ENCODE peak calls at places on chromosome 19, in nine cellular contexts. E is left ventricle myocardium inferior, M is suprapubic skin, V is fibroblast of lung, K is A673, I is adrenal gland, H is pancreas, Y is mesendoderm, U is AG04450. P is an unnamed sample. For H3K27me3, the result is how much of the 10 kb centered on the place peaks cover.

GRCh38 chr19:33215438-33216197 is 10.0 kb downstream of the SLC7A10 start:
- DNase-seq in E (no peak), M (no peak), V (no peak), K (no peak), I (no peak), H (peak), Y (no peak), U (no peak), P (no peak)

GRCh38 chr19:15813916-15814315 is 1.5 kb downstream of the OR10H1 start:
- DNase-seq in E (no peak), M (no peak), V (no peak), K (no peak), I (no peak), H (no peak), Y (no peak), U (no peak), P (no peak)

GRCh38 chr19:14428882-14429416 is 4.2 kb upstream of the PKN1 start:
- DNase-seq in E (no peak), M (no peak), V (no peak), K (no peak), I (no peak), H (no peak), Y (no peak), U (no peak), P (no peak)

GRCh38 chr19:29292146-29292545 is 79.2 kb upstream of the UQCRFS1 start:
- DNase-seq in E (no peak), M (no peak), V (no peak), K (no peak), I (no peak), H (no peak), Y (peak), U (no peak), P (no peak)

GRCh38 chr19:29491995-29492577 is 33.7 kb upstream of the VSTM2B start:
- DNase-seq in E (no peak), M (no peak), V (no peak), K (no peak), I (no peak), H (no peak), Y (no peak), U (no peak), P (no peak)

GRCh38 chr19:1237754-1238372 is at the start of gene CBARP:
- DNase-seq in E (peak), M (no peak), V (no peak), K (no peak), I (peak), H (no peak), Y (no peak), U (no peak), P (no peak)

GRCh38 chr19:43675269-43675879 is 5.4 kb upstream of the PLAUR start:
- DNase-seq in E (no peak), M (no peak), V (peak), K (no peak), I (no peak), H (no peak), Y (no peak), U (no peak), P (no peak)

GRCh38 chr19:35720163-35720524 is 2.3 kb downstream of the KMT2B start:
- DNase-seq in E (no peak), M (no peak), V (no peak), K (no peak), I (no peak), H (no peak), Y (no peak), U (no peak), P (no peak)

GRCh38 chr19:2584002-2584401 is 108.1 kb downstream of the GADD45B start:
- DNase-seq in E (no peak), M (no peak), V (no peak), K (no peak), I (no peak), H (no peak), Y (no peak), U (no peak), P (no peak)

GRCh38 chr19:43354305-43354627 is 780 bp downstream of the CD177 start:
- DNase-seq in E (no peak), M (no peak), V (no peak), K (no peak), I (no peak), H (no peak), Y (peak), U (no peak), P (no peak)

GRCh38 chr19:35436477-35437141 is 11.4 kb upstream of the FFAR2 start:
- DNase-seq in E (no peak), M (no peak), V (peak), K (peak), I (peak), H (no peak), Y (no peak), U (no peak), P (no peak)

GRCh38 chr19:18795540-18795939 is 4.4 kb upstream of the COMP start:
- DNase-seq in E (no peak), M (no peak), V (peak), K (no peak), I (no peak), H (no peak), Y (peak), U (no peak), P (no peak)

GRCh38 chr19:40392894-40393517 is 3.0 kb upstream of the HIPK4 start:
- DNase-seq in E (no peak), M (no peak), V (no peak), K (no peak), I (no peak), H (no peak), Y (no peak), U (no peak), P (no peak)

GRCh38 chr19:18603255-18603957 is 3.2 kb downstream of the CRLF1 start:
- DNase-seq in E (no peak), M (no peak), V (peak), K (no peak), I (no peak), H (no peak), Y (peak), U (no peak), P (no peak)

GRCh38 chr19:45769821-45770191 is 754 bp upstream of the SIX5 start:
- DNase-seq in E (no peak), M (peak), V (no peak), K (peak), I (peak), H (peak), Y (no peak), U (no peak), P (peak)

DNA sequence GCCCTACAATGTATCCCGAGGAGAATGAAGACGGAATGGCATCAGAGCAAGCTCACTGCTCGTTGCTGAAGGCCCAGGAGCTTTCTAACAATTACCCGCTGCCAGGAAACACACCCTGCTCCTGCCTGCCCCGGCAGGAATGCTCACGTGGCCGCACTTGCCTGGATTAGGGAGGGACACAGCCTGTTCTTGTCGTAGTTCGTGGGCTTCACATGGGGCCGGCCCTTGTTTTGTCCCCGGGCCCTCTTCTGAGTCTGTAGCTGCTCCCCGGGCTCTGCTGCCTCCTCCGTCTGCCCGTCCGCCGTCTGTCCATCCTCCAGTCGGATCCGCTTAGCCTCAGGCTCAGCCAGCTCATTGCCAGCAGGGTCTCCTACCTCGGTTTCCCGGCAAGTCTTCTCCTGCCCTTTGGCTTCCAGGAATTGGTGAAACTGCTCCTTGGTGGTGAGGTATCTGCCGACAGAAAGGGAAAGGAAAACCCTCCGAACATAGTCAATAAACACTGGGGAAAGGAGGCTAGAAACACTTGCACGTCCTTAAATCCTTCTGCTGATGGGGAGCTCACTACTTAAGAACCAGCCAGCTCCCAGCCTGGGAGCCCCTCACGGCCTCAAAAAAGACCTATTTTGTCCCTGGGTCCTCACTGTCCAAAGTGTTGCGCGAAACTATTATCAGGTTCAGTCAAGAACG is 934 bp downstream of the DUS3L start:
- DNase-seq in E (no peak), M (no peak), V (no peak), K (no peak), I (no peak), H (no peak), Y (no peak), U (no peak), P (no peak)
- H3K27me3 ChIP-seq in E (under half), M (under half), V (under half), K (under half), I (under half), H (under half), Y (under half), U (under half), P (under half)

GRCh38 chr19:8451377-8451776 is 6.6 kb downstream of the HNRNPM start:
- DNase-seq in E (no peak), M (no peak), V (no peak), K (no peak), I (no peak), H (no peak), Y (no peak), U (no peak), P (no peak)

GRCh38 chr19:8454218-8454617 is 9.4 kb downstream of the HNRNPM start:
- DNase-seq in E (no peak), M (no peak), V (no peak), K (no peak), I (no peak), H (no peak), Y (no peak), U (no peak), P (no peak)

GRCh38 chr19:8451885-8452284 is 7.1 kb downstream of the HNRNPM start:
- DNase-seq in E (no peak), M (no peak), V (peak), K (no peak), I (no peak), H (no peak), Y (peak), U (no peak), P (no peak)

GRCh38 chr19:8453616-8454015 is 8.8 kb downstream of the HNRNPM start:
- DNase-seq in E (no peak), M (no peak), V (no peak), K (no peak), I (no peak), H (no peak), Y (no peak), U (no peak), P (no peak)

GRCh38 chr19:8452446-8453123 is 7.8 kb downstream of the HNRNPM start:
- DNase-seq in E (no peak), M (no peak), V (no peak), K (no peak), I (no peak), H (no peak), Y (peak), U (no peak), P (no peak)
- H3K4me3 ChIP-seq in E (no peak), M (no peak), V (no peak), K (no peak), I (no peak), H (no peak), Y (no peak), U (no peak), P (no peak)

DNA sequence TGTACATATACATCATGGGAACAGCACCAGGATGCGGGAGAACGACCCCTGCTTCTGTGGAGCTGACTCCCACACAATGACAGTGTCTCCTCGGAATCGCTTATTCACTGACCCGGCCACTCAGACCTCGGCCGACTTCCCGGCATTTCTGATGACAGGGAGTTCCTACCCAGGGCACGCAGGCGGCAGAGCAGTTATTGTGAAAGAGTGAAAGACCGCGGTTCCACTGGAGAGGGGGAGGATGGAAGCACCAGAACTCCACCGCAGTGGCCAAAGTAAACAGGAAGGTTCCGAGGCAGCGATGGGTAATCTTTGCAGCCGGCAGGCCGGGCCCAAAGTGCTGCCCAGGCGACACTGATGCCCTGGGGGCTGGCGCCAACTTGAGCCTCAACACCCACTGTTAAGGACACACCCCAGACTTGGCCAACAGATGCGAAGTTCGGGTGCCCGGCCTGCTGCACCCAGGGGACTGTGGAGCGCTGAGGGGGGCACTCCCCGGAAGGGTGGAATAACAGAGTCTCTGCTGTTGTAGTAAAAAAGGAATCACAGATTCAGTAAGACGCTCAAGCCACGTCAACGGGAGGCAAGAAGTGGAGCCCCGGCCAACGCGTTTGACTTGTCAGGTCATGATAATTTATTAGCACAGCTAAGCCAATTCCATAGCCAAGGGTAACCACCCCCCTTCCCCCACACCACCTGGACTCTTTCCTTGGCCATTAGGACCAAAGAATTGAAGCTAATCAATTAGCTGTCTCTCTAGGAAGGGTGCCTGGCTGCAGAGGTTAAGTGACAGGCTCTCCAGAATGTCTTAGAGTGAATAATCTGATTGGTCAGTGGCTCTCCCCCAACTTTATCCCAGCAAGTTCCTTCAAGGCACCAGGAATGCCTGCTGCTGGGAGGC is 5.8 kb downstream of the MLLT1 start:
- DNase-seq in E (peak), M (peak), V (peak), K (no peak), I (peak), H (peak), Y (no peak), U (no peak), P (peak)
- H3K27ac ChIP-seq in E (peak), M (peak), V (peak), K (no peak), I (peak), H (peak), Y (no peak), U (peak), P (peak)

GRCh38 chr19:47848425-47848824 is 10.6 kb upstream of the TPRX2 start:
- DNase-seq in E (no peak), M (no peak), V (no peak), K (no peak), I (no peak), H (no peak), Y (no peak), U (no peak), P (no peak)

GRCh38 chr19:47839913-47840312 is 18.2 kb downstream of the CRX start:
- DNase-seq in E (no peak), M (no peak), V (no peak), K (no peak), I (no peak), H (no peak), Y (peak), U (no peak), P (no peak)

GRCh38 chr19:47839411-47839810 is 17.7 kb downstream of the CRX start:
- DNase-seq in E (no peak), M (no peak), V (no peak), K (no peak), I (no peak), H (no peak), Y (no peak), U (no peak), P (no peak)

DNA sequence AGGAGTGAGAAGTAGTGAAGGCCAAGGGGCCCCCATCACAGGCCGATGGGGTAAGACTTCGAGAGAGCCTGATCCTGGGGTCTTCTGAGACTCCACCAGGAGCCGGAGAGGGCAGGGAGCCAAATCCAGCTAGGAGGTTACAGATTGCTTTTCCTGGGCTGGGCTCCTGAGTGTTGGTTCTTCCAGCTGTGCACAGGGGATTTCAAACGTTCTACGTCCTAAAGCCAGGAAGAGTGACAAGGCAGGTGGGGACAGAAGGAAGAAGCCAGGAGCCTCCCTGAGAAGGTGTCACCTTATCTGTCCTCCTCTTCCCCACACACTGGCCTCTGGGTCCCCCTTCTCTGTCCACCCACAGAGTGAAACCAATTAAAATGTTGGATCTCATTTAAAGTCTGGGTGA is 16.1 kb upstream of the TPRX2 start:
- DNase-seq in E (no peak), M (no peak), V (no peak), K (no peak), I (no peak), H (no peak), Y (no peak), U (no peak), P (no peak)
- H3K27me3 ChIP-seq in E (half or more), M (under half), V (under half), K (under half), I (under half), H (under half), Y (under half), U (under half), P (under half)

GRCh38 chr19:4337906-4338440 is 654 bp downstream of the STAP2 start:
- DNase-seq in E (no peak), M (peak), V (peak), K (no peak), I (peak), H (no peak), Y (peak), U (no peak), P (no peak)
- H3K4me3 ChIP-seq in E (peak), M (peak), V (peak), K (no peak), I (no peak), H (peak), Y (peak), U (peak), P (peak)

P was measured in dorsolateral prefrontal cortex.